ENCODE peak calls at places on chromosome 21, in nine cellular contexts. One of them, this sample, is unnamed.

GRCh38 chr21:15293251-15293650 is 228.5 kb upstream of the NRIP1 start:
- DNase-seq in PC-3: peak; percentile 94
- DNase-seq in hepatocyte: peak; percentile 71
- DNase-seq in PC-9: peak; percentile 85
- DNase-seq in Karpas-422: no peak
- DNase-seq in GM23248: peak; percentile 87
- DNase-seq in HCT116: peak; percentile 15
- DNase-seq in GM23338: peak; percentile 79
- DNase-seq in MM.1S: no peak
- DNase-seq in this sample: no peak

GRCh38 chr21:31993826-31994791 is 121.3 kb downstream of the HUNK start:
- DNase-seq in PC-3: no peak
- DNase-seq in hepatocyte: peak; percentile 16
- DNase-seq in PC-9: no peak
- DNase-seq in Karpas-422: no peak
- DNase-seq in GM23248: peak; percentile 25
- DNase-seq in HCT116: no peak
- DNase-seq in GM23338: no peak
- DNase-seq in MM.1S: no peak
- DNase-seq in this sample: no peak

GRCh38 chr21:38831526-38832467 is 26.1 kb downstream of the ETS2 start:
- DNase-seq in PC-3: peak; percentile 81
- DNase-seq in hepatocyte: peak; percentile 89
- DNase-seq in PC-9: peak; percentile 79
- DNase-seq in Karpas-422: no peak
- DNase-seq in GM23248: peak; percentile 92
- DNase-seq in HCT116: peak; percentile 35
- DNase-seq in GM23338: no peak
- DNase-seq in MM.1S: peak; percentile 14
- DNase-seq in this sample: no peak

GRCh38 chr21:17782051-17782450 is 37.1 kb downstream of the C21orf91 start:
- DNase-seq in PC-3: no peak
- DNase-seq in hepatocyte: no peak
- DNase-seq in PC-9: no peak
- DNase-seq in Karpas-422: no peak
- DNase-seq in GM23248: no peak
- DNase-seq in HCT116: no peak
- DNase-seq in GM23338: peak; percentile 5
- DNase-seq in MM.1S: peak; percentile 79
- DNase-seq in this sample: peak; percentile 30

GRCh38 chr21:24290151-24290833 is 1317.0 kb downstream of the MRPL39 start:
- DNase-seq in PC-3: no peak
- DNase-seq in hepatocyte: no peak
- DNase-seq in PC-9: no peak
- DNase-seq in Karpas-422: no peak
- DNase-seq in GM23248: no peak
- DNase-seq in HCT116: no peak
- DNase-seq in GM23338: no peak
- DNase-seq in MM.1S: peak; percentile 75
- DNase-seq in this sample: no peak

GRCh38 chr21:35274923-35275322 is 225.8 kb upstream of the RUNX1 start:
- DNase-seq in PC-3: no peak
- DNase-seq in hepatocyte: no peak
- DNase-seq in PC-9: no peak
- DNase-seq in Karpas-422: no peak
- DNase-seq in GM23248: no peak
- DNase-seq in HCT116: no peak
- DNase-seq in GM23338: no peak
- DNase-seq in MM.1S: no peak
- DNase-seq in this sample: no peak

GRCh38 chr21:41819236-41819855 is 52.5 kb upstream of the RIPK4 start:
- DNase-seq in PC-3: no peak
- DNase-seq in hepatocyte: no peak
- DNase-seq in PC-9: no peak
- DNase-seq in Karpas-422: no peak
- DNase-seq in GM23248: no peak
- DNase-seq in HCT116: no peak
- DNase-seq in GM23338: no peak
- DNase-seq in MM.1S: no peak
- DNase-seq in this sample: no peak

GRCh38 chr21:36175771-36176565 is 19.3 kb downstream of the DOP1B start:
- DNase-seq in PC-3: no peak
- DNase-seq in hepatocyte: no peak
- DNase-seq in PC-9: no peak
- DNase-seq in Karpas-422: no peak
- DNase-seq in GM23248: no peak
- DNase-seq in HCT116: no peak
- DNase-seq in GM23338: no peak
- DNase-seq in MM.1S: no peak
- DNase-seq in this sample: peak; percentile 33

GRCh38 chr21:42285569-42286245 is 29.5 kb downstream of the TFF3 start:
- DNase-seq in PC-3: no peak
- DNase-seq in hepatocyte: no peak
- DNase-seq in PC-9: no peak
- DNase-seq in Karpas-422: peak; percentile 47
- DNase-seq in GM23248: no peak
- DNase-seq in HCT116: no peak
- DNase-seq in GM23338: no peak
- DNase-seq in MM.1S: no peak
- DNase-seq in this sample: peak; percentile 25

GRCh38 chr21:32371913-32372314 is 20.9 kb downstream of the URB1 start:
- DNase-seq in PC-3: peak; percentile 62
- DNase-seq in hepatocyte: no peak
- DNase-seq in PC-9: peak; percentile 56
- DNase-seq in Karpas-422: no peak
- DNase-seq in GM23248: peak; percentile 84
- DNase-seq in HCT116: no peak
- DNase-seq in GM23338: no peak
- DNase-seq in MM.1S: no peak
- DNase-seq in this sample: no peak

GRCh38 chr21:23480591-23481270 is 2126.6 kb downstream of the MRPL39 start:
- DNase-seq in PC-3: peak; percentile 35
- DNase-seq in hepatocyte: no peak
- DNase-seq in PC-9: no peak
- DNase-seq in Karpas-422: no peak
- DNase-seq in GM23248: no peak
- DNase-seq in HCT116: no peak
- DNase-seq in GM23338: no peak
- DNase-seq in MM.1S: no peak
- DNase-seq in this sample: no peak

GRCh38 chr21:14862794-14863720 is 201.7 kb downstream of the NRIP1 start:
- DNase-seq in PC-3: peak; percentile 49
- DNase-seq in hepatocyte: peak; percentile 52
- DNase-seq in PC-9: no peak
- DNase-seq in Karpas-422: peak; percentile 42
- DNase-seq in GM23248: peak; percentile 52
- DNase-seq in HCT116: no peak
- DNase-seq in GM23338: peak; percentile 58
- DNase-seq in MM.1S: peak; percentile 10
- DNase-seq in this sample: peak; percentile 18

GRCh38 chr21:32887026-32887425 is 115.5 kb upstream of the PAXBP1 start:
- DNase-seq in PC-3: no peak
- DNase-seq in hepatocyte: no peak
- DNase-seq in PC-9: no peak
- DNase-seq in Karpas-422: no peak
- DNase-seq in GM23248: no peak
- DNase-seq in HCT116: no peak
- DNase-seq in GM23338: no peak
- DNase-seq in MM.1S: no peak
- DNase-seq in this sample: no peak

GRCh38 chr21:17472592-17473271 is 40.1 kb upstream of the CXADR start:
- DNase-seq in PC-3: no peak
- DNase-seq in hepatocyte: peak; percentile 81
- DNase-seq in PC-9: no peak
- DNase-seq in Karpas-422: no peak
- DNase-seq in GM23248: no peak
- DNase-seq in HCT116: no peak
- DNase-seq in GM23338: no peak
- DNase-seq in MM.1S: no peak
- DNase-seq in this sample: no peak

GRCh38 chr21:39082656-39083376 is 100.4 kb downstream of the PSMG1 start:
- DNase-seq in PC-3: peak; percentile 45
- DNase-seq in hepatocyte: no peak
- DNase-seq in PC-9: no peak
- DNase-seq in Karpas-422: peak; percentile 34
- DNase-seq in GM23248: no peak
- DNase-seq in HCT116: peak; percentile 13
- DNase-seq in GM23338: peak; percentile 55
- DNase-seq in MM.1S: peak; percentile 32
- DNase-seq in this sample: peak; percentile 48

GRCh38 chr21:35234725-35235124 is 185.6 kb upstream of the RUNX1 start:
- DNase-seq in PC-3: no peak
- DNase-seq in hepatocyte: no peak
- DNase-seq in PC-9: no peak
- DNase-seq in Karpas-422: peak; percentile 54
- DNase-seq in GM23248: no peak
- DNase-seq in HCT116: no peak
- DNase-seq in GM23338: no peak
- DNase-seq in MM.1S: peak; percentile 96
- DNase-seq in this sample: peak; percentile 75

GRCh38 chr21:34807146-34807880 is 138.5 kb downstream of the CLIC6 start:
- DNase-seq in PC-3: peak; percentile 89
- DNase-seq in hepatocyte: peak; percentile 58
- DNase-seq in PC-9: peak; percentile 85
- DNase-seq in Karpas-422: peak; percentile 58
- DNase-seq in GM23248: peak; percentile 97
- DNase-seq in HCT116: no peak
- DNase-seq in GM23338: no peak
- DNase-seq in MM.1S: no peak
- DNase-seq in this sample: no peak

GRCh38 chr21:34962586-34963222 is 86.4 kb downstream of the RUNX1 start:
- DNase-seq in PC-3: no peak
- DNase-seq in hepatocyte: no peak
- DNase-seq in PC-9: no peak
- DNase-seq in Karpas-422: no peak
- DNase-seq in GM23248: no peak
- DNase-seq in HCT116: no peak
- DNase-seq in GM23338: no peak
- DNase-seq in MM.1S: no peak
- DNase-seq in this sample: no peak

DNA sequence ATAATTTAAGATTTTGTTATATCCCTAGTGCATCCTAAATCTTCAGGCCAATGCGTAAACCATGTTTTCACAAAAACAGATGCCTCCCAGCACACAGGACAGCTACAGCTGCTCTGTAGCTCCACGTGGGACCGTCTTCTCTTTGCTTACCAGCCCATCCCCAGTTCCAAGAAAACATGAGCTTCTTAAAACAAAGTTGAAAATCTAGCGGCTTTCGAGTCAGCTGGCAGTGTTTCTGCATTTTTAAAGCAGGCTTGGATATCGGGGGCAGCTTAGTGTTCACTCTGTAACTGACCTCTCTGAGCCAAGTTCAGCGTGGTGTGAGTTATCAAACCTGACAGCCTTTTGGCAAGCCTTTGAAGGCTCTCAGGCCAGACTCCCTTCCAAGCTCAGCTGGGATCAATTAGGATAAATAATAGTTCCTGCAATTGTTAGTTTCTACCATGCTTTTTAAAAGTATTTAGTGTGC is 881.5 kb downstream of the LTN1 start:
- DNase-seq in PC-3: no peak
- DNase-seq in hepatocyte: peak; percentile 76
- DNase-seq in PC-9: no peak
- DNase-seq in Karpas-422: no peak
- DNase-seq in GM23248: peak; percentile 61
- DNase-seq in HCT116: no peak
- DNase-seq in GM23338: no peak
- DNase-seq in MM.1S: no peak
- DNase-seq in this sample: no peak
- H3K4me3 ChIP-seq in PC-3: no peak overlapping the region
- H3K4me3 ChIP-seq in hepatocyte: no peak overlapping the region
- H3K4me3 ChIP-seq in PC-9: no peak overlapping the region
- H3K4me3 ChIP-seq in Karpas-422: no peak overlapping the region
- H3K4me3 ChIP-seq in GM23248: peak overlapping the region; percentile 56
- H3K4me3 ChIP-seq in HCT116: no peak overlapping the region
- H3K4me3 ChIP-seq in GM23338: no peak overlapping the region
- H3K4me3 ChIP-seq in MM.1S: no peak overlapping the region
- H3K4me3 ChIP-seq in this sample: no peak overlapping the region

DNA sequence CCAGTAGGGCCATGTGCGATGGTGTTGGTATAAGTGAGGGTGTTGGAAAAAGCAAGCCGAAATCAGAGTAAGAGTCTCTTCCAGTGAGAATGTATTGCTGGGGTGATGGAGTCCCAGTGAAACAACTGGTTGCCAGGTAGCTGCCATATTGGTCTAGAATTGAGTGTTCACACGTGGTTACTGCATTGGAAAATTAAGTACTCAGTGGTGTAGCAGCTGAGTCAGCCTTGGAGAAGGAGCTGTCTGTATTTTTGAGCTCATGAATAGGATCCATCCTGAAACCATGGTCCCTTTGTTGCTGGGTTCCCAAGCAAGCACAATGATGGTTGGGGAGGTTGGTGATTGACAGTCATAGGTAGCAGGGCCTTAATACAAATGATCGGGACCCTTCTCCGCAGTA is 235.3 kb downstream of the DYRK1A start:
- DNase-seq in PC-3: no peak
- DNase-seq in hepatocyte: no peak
- DNase-seq in PC-9: no peak
- DNase-seq in Karpas-422: no peak
- DNase-seq in GM23248: no peak
- DNase-seq in HCT116: no peak
- DNase-seq in GM23338: no peak
- DNase-seq in MM.1S: no peak
- DNase-seq in this sample: no peak
- H3K9me2 ChIP-seq in PC-3: no peaks in the 10 kb centered on the region
- H3K9me2 ChIP-seq in hepatocyte: no peaks in the 10 kb centered on the region
- H3K9me2 ChIP-seq in PC-9: no peaks in the 10 kb centered on the region
- H3K9me2 ChIP-seq in Karpas-422: no peaks in the 10 kb centered on the region
- H3K9me2 ChIP-seq in GM23248: no peaks in the 10 kb centered on the region
- H3K9me2 ChIP-seq in HCT116: no peaks in the 10 kb centered on the region
- H3K9me2 ChIP-seq in GM23338: peaks cover 44% of the 10 kb centered on the region
- H3K9me2 ChIP-seq in MM.1S: no peaks in the 10 kb centered on the region
- H3K9me2 ChIP-seq in this sample: no peaks in the 10 kb centered on the region

GRCh38 chr21:26945916-26946315 is 21.0 kb downstream of the ADAMTS5 start:
- DNase-seq in PC-3: no peak
- DNase-seq in hepatocyte: no peak
- DNase-seq in PC-9: no peak
- DNase-seq in Karpas-422: no peak
- DNase-seq in GM23248: peak; percentile 43
- DNase-seq in HCT116: no peak
- DNase-seq in GM23338: peak; percentile 21
- DNase-seq in MM.1S: no peak
- DNase-seq in this sample: no peak
- H2AFZ ChIP-seq in PC-3: peak overlapping the region; percentile 16
- H2AFZ ChIP-seq in hepatocyte: peak overlapping the region; percentile 29
- H2AFZ ChIP-seq in PC-9: no peak overlapping the region
- H2AFZ ChIP-seq in Karpas-422: no peak overlapping the region
- H2AFZ ChIP-seq in GM23248: peak overlapping the region; percentile 73
- H2AFZ ChIP-seq in HCT116: no peak overlapping the region
- H2AFZ ChIP-seq in GM23338: peak overlapping the region; percentile 26
- H2AFZ ChIP-seq in MM.1S: no peak overlapping the region
- H2AFZ ChIP-seq in this sample: no peak overlapping the region

DNA sequence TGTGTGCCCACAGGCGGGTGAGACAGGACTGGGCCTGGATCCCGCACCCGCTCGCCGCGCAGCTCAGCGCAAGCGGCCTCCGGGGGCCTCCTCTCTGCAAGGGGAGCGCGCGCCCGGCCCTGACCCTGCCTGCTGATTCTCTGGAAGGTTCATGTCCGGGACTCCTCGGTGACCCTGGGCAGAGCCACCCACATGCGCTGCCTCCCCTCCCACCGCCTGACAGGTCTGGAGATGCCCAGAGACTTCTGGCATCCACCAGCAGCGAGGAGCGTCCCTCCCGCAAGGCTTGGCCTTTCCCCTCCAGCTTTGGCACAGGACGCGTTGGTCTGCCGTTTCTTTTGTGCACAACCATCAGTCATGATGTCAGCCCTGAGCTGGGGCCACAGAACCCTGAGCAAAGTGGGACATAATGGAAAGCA is 42.0 kb upstream of the COL6A2 start:
- DNase-seq in PC-3: no peak
- DNase-seq in hepatocyte: no peak
- DNase-seq in PC-9: no peak
- DNase-seq in Karpas-422: no peak
- DNase-seq in GM23248: peak; percentile 50
- DNase-seq in HCT116: no peak
- DNase-seq in GM23338: no peak
- DNase-seq in MM.1S: no peak
- DNase-seq in this sample: no peak
- H3K4me3 ChIP-seq in PC-3: no peak overlapping the region
- H3K4me3 ChIP-seq in hepatocyte: no peak overlapping the region
- H3K4me3 ChIP-seq in PC-9: no peak overlapping the region
- H3K4me3 ChIP-seq in Karpas-422: no peak overlapping the region
- H3K4me3 ChIP-seq in GM23248: peak overlapping the region; percentile 32
- H3K4me3 ChIP-seq in HCT116: no peak overlapping the region
- H3K4me3 ChIP-seq in GM23338: no peak overlapping the region
- H3K4me3 ChIP-seq in MM.1S: no peak overlapping the region
- H3K4me3 ChIP-seq in this sample: no peak overlapping the region